ENCODE peak calls at places on chromosomes 2 and 18, in ten cellular contexts. D is SK-N-SH, F is HCT116, P is spleen, T is fibroblast of gingiva, R is choroid plexus epithelial cell, C is mesothelial cell of epicardium, U is T-helper 2 cell, O is HTR-8/SVneo, S is Caki2. A is an unnamed sample.

GRCh38 chr2:218991674-218992168 is 1.5 kb downstream of the CRYBA2 start:
- DNase-seq in C (no peak), O (no peak), S (no peak), F (no peak), R (peak), D (peak), T (no peak), P (peak), U (no peak), A (no peak)

GRCh38 chr2:117618607-117619006 is 195.9 kb upstream of the DDX18 start:
- DNase-seq in F (no peak), U (no peak), R (no peak), C (no peak), D (no peak), S (no peak), P (no peak), T (no peak), O (no peak), A (no peak)

GRCh38 chr2:200267350-200267749 is 39.1 kb upstream of the SPATS2L start:
- DNase-seq in S (no peak), D (no peak), F (no peak), T (no peak), R (no peak), U (no peak), P (no peak), C (no peak), O (no peak), A (no peak)

GRCh38 chr2:44770221-44771187 is 171.0 kb upstream of the SIX3 start:
- DNase-seq in U (no peak), R (no peak), S (no peak), D (peak), T (no peak), P (no peak), C (no peak), F (no peak), O (no peak), A (peak)

GRCh38 chr2:164890533-164890932 is 48.9 kb upstream of the COBLL1 start:
- DNase-seq in D (peak), F (no peak), R (peak), T (no peak), U (no peak), C (no peak), O (no peak), P (no peak), S (no peak), A (no peak)

GRCh38 chr2:240450532-240451107 is 15.2 kb downstream of the GPC1 start:
- DNase-seq in F (no peak), R (no peak), O (no peak), P (no peak), D (no peak), U (no peak), S (no peak), C (no peak), T (no peak), A (no peak)

GRCh38 chr2:201858781-201859180 is 52.4 kb downstream of the CDK15 start:
- DNase-seq in F (no peak), C (peak), P (no peak), T (no peak), R (no peak), O (no peak), D (no peak), S (no peak), U (no peak), A (no peak)

GRCh38 chr18:7830468-7830867 is 263.4 kb downstream of the PTPRM start:
- DNase-seq in F (peak), T (no peak), P (no peak), C (no peak), R (peak), D (peak), S (peak), O (peak), U (no peak), A (no peak)

GRCh38 chr2:173983414-173983871 is 18.3 kb upstream of the SP3 start:
- DNase-seq in C (no peak), O (no peak), U (no peak), T (peak), D (no peak), F (no peak), S (no peak), P (no peak), R (peak), A (no peak)

GRCh38 chr2:66301073-66301766 is 133.7 kb upstream of the MEIS1 start:
- DNase-seq in S (no peak), D (no peak), T (no peak), F (no peak), U (no peak), R (no peak), O (no peak), C (no peak), P (no peak), A (no peak)

GRCh38 chr2:191917430-191917881 is 70.6 kb upstream of the CAVIN2 start:
- DNase-seq in T (peak), C (no peak), P (no peak), F (no peak), S (no peak), D (no peak), U (no peak), R (no peak), O (no peak), A (no peak)

GRCh38 chr18:27605107-27605834 is 420.2 kb upstream of the CHST9 start:
- DNase-seq in S (peak), T (peak), P (no peak), C (peak), R (peak), U (no peak), O (peak), D (peak), F (peak), A (peak)

GRCh38 chr2:231673348-231673770 is 35.0 kb upstream of the PTMA start:
- DNase-seq in O (peak), S (peak), C (no peak), U (no peak), P (no peak), R (peak), F (peak), T (no peak), D (no peak), A (no peak)

GRCh38 chr2:176567361-176567760 is 298.1 kb downstream of the MTX2 start:
- DNase-seq in O (no peak), U (no peak), F (no peak), D (no peak), R (no peak), T (no peak), P (no peak), S (no peak), C (no peak), A (no peak)